ENCODE peak calls at places on chromosomes 16 and 17, in six cellular contexts. G is astrocyte; X is GM23248; L is effector memory CD4-positive, alpha-beta T cell; Z is heart right ventricle; I is uterus. R is an unnamed sample.

GRCh38 chr17:1045456-1045855 is 48.5 kb downstream of the TIMM22 start:
- DNase-seq in Z (no peak), X (no peak), I (no peak), G (no peak), L (no peak), R (no peak)

GRCh38 chr17:48626202-48626469 is at the start of gene HOXB9:
- DNase-seq in X (no peak), G (no peak), L (no peak), Z (no peak), I (no peak), R (no peak)

GRCh38 chr16:52252680-52253079 is 294.3 kb downstream of the TOX3 start:
- DNase-seq in I (no peak), Z (no peak), G (no peak), L (no peak), X (no peak), R (no peak)

GRCh38 chr17:61410555-61411089 is 11.0 kb downstream of the TBX2 start:
- DNase-seq in Z (peak), I (peak), G (peak), L (peak), X (peak), R (no peak)

GRCh38 chr16:68839831-68840230 is 3.5 kb upstream of the TANGO6 start:
- DNase-seq in L (no peak), Z (no peak), I (no peak), X (no peak), G (no peak), R (no peak)

GRCh38 chr17:41618341-41619161 is 5.8 kb downstream of the KRT17 start:
- DNase-seq in G (no peak), I (no peak), Z (no peak), L (no peak), X (no peak), R (peak)

GRCh38 chr16:75272097-75272548 is 20.7 kb upstream of the BCAR1 start:
- DNase-seq in L (no peak), X (no peak), G (no peak), Z (no peak), I (no peak), R (no peak)

GRCh38 chr17:4195306-4195705 is 52.3 kb downstream of the CYB5D2 start:
- DNase-seq in G (peak), L (no peak), X (peak), Z (no peak), I (no peak), R (no peak)

GRCh38 chr17:43676471-43676870 is 14.7 kb upstream of the MEOX1 start:
- DNase-seq in G (peak), I (no peak), Z (no peak), L (no peak), X (peak), R (no peak)

GRCh38 chr16:49116873-49117272 is 164.8 kb downstream of the CBLN1 start:
- DNase-seq in X (peak), G (no peak), L (no peak), Z (no peak), I (no peak), R (peak)

GRCh38 chr17:9940826-9941225 is 35.8 kb upstream of the RCVRN start:
- DNase-seq in X (no peak), L (no peak), I (no peak), Z (no peak), G (no peak), R (no peak)

GRCh38 chr16:57893559-57894389 is 77.2 kb downstream of the CNGB1 start:
- DNase-seq in I (no peak), L (no peak), G (peak), X (peak), Z (no peak), R (peak)

GRCh38 chr16:78122774-78123315 is 23.4 kb downstream of the WWOX start:
- DNase-seq in L (no peak), Z (no peak), I (no peak), G (peak), X (peak), R (peak)

GRCh38 chr17:82356845-82357355 is 2.1 kb upstream of the TEX19 start:
- DNase-seq in X (no peak), I (no peak), Z (no peak), G (no peak), L (no peak), R (no peak)

GRCh38 chr17:77516902-77517301 is 376.1 kb downstream of the SEC14L1 start:
- DNase-seq in I (no peak), X (peak), G (peak), L (no peak), Z (no peak), R (peak)

GRCh38 chr16:25192096-25192495 is 24.7 kb upstream of the AQP8 start:
- DNase-seq in L (no peak), X (peak), I (no peak), G (peak), Z (no peak), R (no peak)

GRCh38 chr17:59890720-59891119 is 2.0 kb downstream of the TUBD1 start:
- DNase-seq in L (no peak), X (peak), Z (no peak), G (no peak), I (no peak), R (peak)

GRCh38 chr17:5121186-5121841 is 5.5 kb downstream of the USP6 start:
- DNase-seq in Z (no peak), G (no peak), X (no peak), L (no peak), I (no peak), R (no peak)

GRCh38 chr16:85473909-85474640 is 139.0 kb upstream of the GSE1 start:
- DNase-seq in Z (no peak), I (no peak), X (peak), L (no peak), G (no peak), R (no peak)

GRCh38 chr16:89720859-89721643 is at the start of the genes VPS9D1 and ZNF276:
- DNase-seq in G (peak), L (peak), X (peak), Z (peak), I (peak), R (peak)

GRCh38 chr17:40496634-40497420 is 4.6 kb downstream of the TNS4 start:
- DNase-seq in Z (no peak), G (no peak), L (no peak), X (no peak), I (no peak), R (no peak)

GRCh38 chr17:49187301-49187700 is 23.1 kb downstream of the GNGT2 start:
- DNase-seq in I (no peak), X (no peak), L (no peak), G (no peak), Z (no peak), R (no peak)

GRCh38 chr17:20919990-20920812 is 122.6 kb downstream of the USP22 start:
- DNase-seq in X (no peak), L (no peak), G (peak), I (no peak), Z (no peak), R (no peak)

GRCh38 chr16:59848314-59848713 is 1114.2 kb upstream of the GOT2 start:
- DNase-seq in X (no peak), Z (no peak), L (no peak), G (peak), I (no peak), R (no peak)

GRCh38 chr17:80105762-80106161 is 4.4 kb downstream of the GAA start:
- DNase-seq in L (no peak), X (no peak), G (no peak), Z (no peak), I (no peak), R (peak)

GRCh38 chr16:66036162-66036561 is 330.3 kb upstream of the CDH5 start:
- DNase-seq in I (no peak), L (no peak), G (no peak), Z (peak), X (peak), R (no peak)

GRCh38 chr17:58341861-58342475 is 10.0 kb downstream of the SUPT4H1 start:
- DNase-seq in I (no peak), G (no peak), Z (no peak), X (no peak), L (no peak), R (no peak)

GRCh38 chr16:48499822-48500440 is 110.0 kb downstream of the N4BP1 start:
- DNase-seq in I (peak), Z (peak), L (no peak), X (peak), G (peak), R (peak)

GRCh38 chr16:54636221-54636793 is 294.4 kb upstream of the IRX5 start:
- DNase-seq in L (no peak), I (no peak), G (no peak), Z (no peak), X (no peak), R (no peak)

GRCh38 chr16:76207270-76207669 is 69.9 kb upstream of the CNTNAP4 start:
- DNase-seq in L (no peak), Z (no peak), X (no peak), I (no peak), G (no peak), R (no peak)

GRCh38 chr17:61303334-61304096 is 96.1 kb upstream of the TBX2 start:
- DNase-seq in X (peak), G (no peak), Z (no peak), L (no peak), I (no peak), R (no peak)

GRCh38 chr16:11155284-11155806 is 100.7 kb downstream of the SOCS1 start:
- DNase-seq in Z (no peak), G (peak), X (peak), L (no peak), I (no peak), R (no peak)

GRCh38 chr17:82645516-82645915 is 2.7 kb downstream of the WDR45B start:
- DNase-seq in L (no peak), Z (no peak), I (no peak), X (peak), G (peak), R (peak)

GRCh38 chr16:78275420-78275819 is 176.0 kb downstream of the WWOX start:
- DNase-seq in I (no peak), Z (no peak), X (no peak), L (no peak), G (no peak), R (no peak)

GRCh38 chr16:23826528-23827244 is 9.1 kb upstream of the PRKCB start:
- DNase-seq in Z (no peak), G (no peak), X (no peak), I (no peak), L (no peak), R (no peak)

GRCh38 chr17:65588194-65588808 is 26.9 kb upstream of the AXIN2 start:
- DNase-seq in I (no peak), X (no peak), L (no peak), G (no peak), Z (no peak), R (peak)

GRCh38 chr17:43871947-43872690 is 25.1 kb downstream of the CD300LG start:
- DNase-seq in L (no peak), I (no peak), Z (no peak), G (no peak), X (no peak), R (peak)

GRCh38 chr16:21277927-21278706 is at the start of gene CRYM:
- DNase-seq in L (peak), I (peak), X (peak), G (no peak), Z (peak), R (peak)

DNA sequence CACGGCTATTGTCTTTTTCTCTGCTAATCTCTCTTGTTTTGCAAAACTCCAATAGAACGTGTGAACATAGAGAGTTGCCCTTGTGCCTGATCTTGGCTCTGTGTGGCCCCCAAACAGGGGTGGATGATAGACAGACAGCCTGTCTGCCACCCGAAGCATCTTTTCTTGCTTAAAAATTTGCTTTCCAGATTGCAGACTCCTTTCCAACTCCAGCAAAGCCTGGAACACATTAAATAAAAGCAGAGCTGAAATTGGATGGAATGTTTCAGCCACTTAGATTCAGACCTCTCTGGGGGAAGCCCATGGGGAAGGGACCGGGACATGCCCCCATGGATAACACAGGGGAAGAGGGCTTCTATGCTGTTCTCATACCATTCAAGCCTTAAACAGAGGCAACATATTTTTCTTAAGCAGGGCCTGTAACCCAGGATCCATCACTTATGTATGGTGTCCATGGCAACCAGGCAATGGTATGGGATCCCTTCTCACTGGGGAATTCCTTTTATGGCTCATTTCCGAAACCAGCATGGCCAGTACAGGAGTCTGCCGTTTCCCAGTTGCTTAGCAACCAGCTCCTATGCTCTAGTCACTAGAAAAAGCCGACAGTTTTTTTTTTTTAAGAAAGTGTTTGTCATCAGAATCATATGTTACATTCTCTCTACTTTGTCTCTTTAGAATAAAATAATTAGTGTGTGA is 61.9 kb upstream of the MARCHF10 start:
- DNase-seq in X (peak), Z (no peak), I (no peak), L (no peak), G (peak), R (peak)
- H3K4me3 ChIP-seq in X (peak), Z (no peak), I (no peak), L (no peak), G (no peak), R (no peak)

DNA sequence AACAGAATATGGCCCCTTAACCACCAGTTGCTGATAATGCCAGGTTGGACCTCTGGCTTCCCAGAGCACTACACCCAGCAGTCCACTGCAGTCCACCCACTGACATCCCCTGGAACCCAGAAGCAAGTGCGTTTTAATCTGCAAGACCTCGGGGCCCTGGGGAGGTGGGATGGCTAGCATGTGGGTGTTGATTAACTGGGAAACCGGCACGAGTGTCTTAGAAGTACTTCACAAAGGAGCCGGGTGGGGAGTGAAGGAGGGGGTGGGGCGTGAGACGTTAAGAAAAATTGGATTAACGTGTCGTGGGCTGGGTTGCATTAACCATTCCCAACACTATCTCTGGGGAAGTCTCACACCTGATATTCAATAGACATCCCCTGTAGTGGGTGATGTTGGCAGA is 6.1 kb upstream of the HIC1 start:
- DNase-seq in I (no peak), G (no peak), L (no peak), Z (no peak), X (peak), R (no peak)
- H3K4me3 ChIP-seq in I (peak), G (no peak), L (peak), Z (peak), X (peak), R (peak)

GRCh38 chr16:962366-962765 is 8.4 kb downstream of the LMF1 start:
- DNase-seq in L (no peak), I (no peak), X (no peak), G (no peak), Z (no peak), R (no peak)

GRCh38 chr16:964696-965395 is 5.9 kb downstream of the LMF1 start:
- DNase-seq in I (no peak), G (peak), L (peak), X (no peak), Z (no peak), R (peak)

GRCh38 chr16:962901-963814 is 7.6 kb downstream of the LMF1 start:
- DNase-seq in I (no peak), L (no peak), Z (no peak), X (no peak), G (no peak), R (no peak)

GRCh38 chr16:965487-965886 is 5.3 kb downstream of the LMF1 start:
- DNase-seq in G (no peak), L (no peak), Z (no peak), I (no peak), X (no peak), R (no peak)

GRCh38 chr16:963913-964695 is 6.7 kb downstream of the LMF1 start:
- DNase-seq in X (no peak), Z (no peak), G (no peak), I (no peak), L (no peak), R (peak)
- H3K4me3 ChIP-seq in X (no peak), Z (peak), G (peak), I (no peak), L (peak), R (peak)

GRCh38 chr17:17414316-17414937 is 62.4 kb upstream of the MED9 start:
- DNase-seq in X (peak), I (no peak), G (peak), Z (peak), L (no peak), R (no peak)

GRCh38 chr17:17413821-17414220 is 63.0 kb upstream of the MED9 start:
- DNase-seq in X (peak), I (no peak), G (no peak), Z (no peak), L (no peak), R (no peak)

GRCh38 chr17:17412331-17412730 is 64.5 kb upstream of the MED9 start:
- DNase-seq in I (no peak), X (peak), Z (no peak), G (peak), L (no peak), R (peak)

GRCh38 chr17:17411692-17412091 is 65.1 kb upstream of the MED9 start:
- DNase-seq in X (peak), Z (no peak), I (no peak), G (peak), L (no peak), R (no peak)

DNA sequence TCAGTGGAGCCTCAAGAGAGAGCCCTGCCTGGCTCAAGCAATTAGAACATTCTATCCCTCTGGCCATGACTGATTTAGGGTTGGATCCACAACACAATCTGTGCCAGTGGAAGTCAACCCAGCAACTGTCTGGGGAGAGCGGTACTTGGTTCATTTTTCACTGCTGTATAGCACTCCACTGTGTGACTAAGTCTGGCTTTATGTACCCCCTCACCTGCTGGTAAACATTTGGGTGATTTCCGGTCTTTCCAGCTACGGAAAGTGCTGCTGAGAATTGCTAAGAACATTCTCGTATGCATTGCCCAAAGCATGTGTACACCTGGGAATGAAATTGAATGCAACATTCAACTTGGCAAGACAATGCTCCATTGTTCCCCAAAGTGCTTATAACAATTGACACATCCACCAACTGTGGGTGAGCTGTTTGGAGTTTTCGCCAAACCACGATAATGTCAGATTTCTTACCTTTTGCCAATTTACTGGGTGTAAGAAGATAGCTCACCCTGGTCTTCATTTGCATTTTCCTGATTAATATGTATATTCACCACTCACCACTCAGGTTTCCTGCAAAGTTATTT is 63.5 kb upstream of the MED9 start:
- DNase-seq in G (peak), I (no peak), X (peak), L (no peak), Z (no peak), R (no peak)
- H3K4me3 ChIP-seq in G (no peak), I (no peak), X (no peak), L (no peak), Z (no peak), R (no peak)